ENCODE peak calls at places on chromosome 19, in five cellular contexts. F, T, B, S and L are unnamed samples. For H3K27me3 and H3K4me1, the result is how much of the 10 kb centered on the place peaks cover.

GRCh38 chr19:40154121-40154680 is 37.0 kb upstream of the MAP3K10 start:
- DNase-seq in F (no peak), T (peak), B (no peak), S (no peak), L (no peak)

GRCh38 chr19:46492841-46493235 is 2.8 kb downstream of the PNMA8B start:
- DNase-seq in F (no peak), T (no peak), B (no peak), S (no peak), L (peak)

GRCh38 chr19:53461866-53462265 is 5.7 kb upstream of the ZNF813 start:
- DNase-seq in F (no peak), T (no peak), B (peak), S (no peak), L (no peak)

GRCh38 chr19:14375055-14375581 is 6.1 kb upstream of the ADGRE5 start:
- DNase-seq in F (peak), T (no peak), B (no peak), S (no peak), L (peak)

GRCh38 chr19:31749231-31749630 is 400.0 kb upstream of the TSHZ3 start:
- DNase-seq in F (no peak), T (no peak), B (no peak), S (no peak), L (no peak)

GRCh38 chr19:15022752-15023151 is 26.5 kb upstream of the CASP14 start:
- DNase-seq in F (no peak), T (no peak), B (no peak), S (no peak), L (no peak)

GRCh38 chr19:58555369-58555885 is 522 bp upstream of the CHMP2A start:
- DNase-seq in F (no peak), T (no peak), B (no peak), S (no peak), L (no peak)

GRCh38 chr19:55082023-55082851 is 6.6 kb downstream of the EPS8L1 start:
- DNase-seq in F (peak), T (no peak), B (peak), S (peak), L (peak)

GRCh38 chr19:15922021-15922420 is 12.3 kb downstream of the CYP4F11 start:
- DNase-seq in F (no peak), T (no peak), B (no peak), S (no peak), L (no peak)

GRCh38 chr19:4596033-4596904 is 36.8 kb upstream of the SEMA6B start:
- DNase-seq in F (no peak), T (no peak), B (no peak), S (no peak), L (no peak)

GRCh38 chr19:37936886-37937285 is 29.9 kb downstream of the SIPA1L3 start:
- DNase-seq in F (no peak), T (no peak), B (no peak), S (no peak), L (no peak)

GRCh38 chr19:41933131-41933458 is 4.8 kb upstream of the ERFL start:
- DNase-seq in F (no peak), T (no peak), B (no peak), S (no peak), L (no peak)

GRCh38 chr19:12163841-12164240 is 945 bp downstream of the ZNF136 start:
- DNase-seq in F (no peak), T (no peak), B (peak), S (peak), L (no peak)

GRCh38 chr19:12331211-12331941 is 2.1 kb downstream of the ZNF563 start:
- DNase-seq in F (no peak), T (no peak), B (no peak), S (no peak), L (peak)

GRCh38 chr19:12255372-12255771 is 39.3 kb downstream of the ZNF44 start:
- DNase-seq in F (no peak), T (no peak), B (no peak), S (no peak), L (no peak)

GRCh38 chr19:37346091-37346490 is 24.8 kb upstream of the ZNF527 start:
- DNase-seq in F (no peak), T (no peak), B (no peak), S (no peak), L (no peak)

GRCh38 chr19:58558066-58558622 is at the start of gene UBE2M:
- DNase-seq in F (peak), T (no peak), B (no peak), S (peak), L (peak)

GRCh38 chr19:3055741-3056453 is 6.4 kb downstream of the TLE5 start:
- DNase-seq in F (peak), T (no peak), B (no peak), S (no peak), L (no peak)

GRCh38 chr19:43638991-43639494 is 607 bp downstream of the CADM4 start:
- DNase-seq in F (no peak), T (no peak), B (no peak), S (no peak), L (no peak)
- H3K27ac ChIP-seq in F (no peak), T (no peak), B (no peak), S (no peak), L (no peak)

GRCh38 chr19:6590458-6591319 is at the start of gene CD70:
- DNase-seq in F (no peak), T (no peak), B (no peak), S (no peak), L (peak)

GRCh38 chr19:6587093-6587820 is 3.7 kb downstream of the CD70 start:
- DNase-seq in F (no peak), T (no peak), B (no peak), S (no peak), L (no peak)

GRCh38 chr19:6587998-6588507 is 2.9 kb downstream of the CD70 start:
- DNase-seq in F (no peak), T (no peak), B (no peak), S (no peak), L (no peak)

GRCh38 chr19:6588508-6589345 is 2.2 kb downstream of the CD70 start:
- DNase-seq in F (no peak), T (no peak), B (no peak), S (no peak), L (no peak)

DNA sequence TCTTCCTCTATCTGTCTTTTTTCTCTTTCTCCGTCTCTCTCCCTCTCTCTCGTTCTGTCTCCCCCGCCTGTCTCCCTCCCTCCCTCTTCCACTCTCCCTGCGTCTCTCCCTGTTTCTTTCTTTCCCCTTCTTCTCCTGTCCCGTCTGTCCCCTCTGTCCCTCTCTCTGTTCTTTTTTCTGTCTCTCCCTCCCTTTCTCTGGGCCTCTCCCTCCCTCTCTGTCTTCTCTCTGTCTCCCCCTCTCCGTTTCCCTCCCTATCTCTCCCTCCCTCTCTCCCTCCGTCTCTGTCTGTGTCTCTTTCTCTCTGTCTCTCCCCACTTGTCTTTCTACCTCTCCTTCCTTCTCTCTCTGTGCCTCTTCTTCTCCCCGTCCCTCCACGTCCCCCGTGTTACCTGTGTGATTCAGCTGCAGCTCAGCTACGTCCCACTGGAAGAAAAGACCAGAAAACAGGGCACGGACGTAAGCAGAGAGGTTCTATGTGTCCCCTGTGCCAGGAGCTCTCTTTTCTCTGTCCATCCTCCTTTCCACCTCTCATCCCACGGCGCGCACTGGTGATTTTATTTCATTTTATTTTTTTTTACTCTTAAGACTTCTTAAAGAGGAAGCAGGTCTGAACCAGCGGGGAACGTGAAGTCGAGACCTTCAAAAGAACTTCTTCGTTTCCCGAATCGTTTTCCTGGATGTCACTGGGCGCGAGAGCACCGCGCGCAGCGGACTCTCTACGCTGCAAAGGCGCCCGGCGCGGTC is 1.1 kb downstream of the CD70 start:
- DNase-seq in F (no peak), T (no peak), B (no peak), S (no peak), L (no peak)
- H3K27me3 ChIP-seq in F (under half), T (half or more), B (under half), S (half or more), L (under half)

DNA sequence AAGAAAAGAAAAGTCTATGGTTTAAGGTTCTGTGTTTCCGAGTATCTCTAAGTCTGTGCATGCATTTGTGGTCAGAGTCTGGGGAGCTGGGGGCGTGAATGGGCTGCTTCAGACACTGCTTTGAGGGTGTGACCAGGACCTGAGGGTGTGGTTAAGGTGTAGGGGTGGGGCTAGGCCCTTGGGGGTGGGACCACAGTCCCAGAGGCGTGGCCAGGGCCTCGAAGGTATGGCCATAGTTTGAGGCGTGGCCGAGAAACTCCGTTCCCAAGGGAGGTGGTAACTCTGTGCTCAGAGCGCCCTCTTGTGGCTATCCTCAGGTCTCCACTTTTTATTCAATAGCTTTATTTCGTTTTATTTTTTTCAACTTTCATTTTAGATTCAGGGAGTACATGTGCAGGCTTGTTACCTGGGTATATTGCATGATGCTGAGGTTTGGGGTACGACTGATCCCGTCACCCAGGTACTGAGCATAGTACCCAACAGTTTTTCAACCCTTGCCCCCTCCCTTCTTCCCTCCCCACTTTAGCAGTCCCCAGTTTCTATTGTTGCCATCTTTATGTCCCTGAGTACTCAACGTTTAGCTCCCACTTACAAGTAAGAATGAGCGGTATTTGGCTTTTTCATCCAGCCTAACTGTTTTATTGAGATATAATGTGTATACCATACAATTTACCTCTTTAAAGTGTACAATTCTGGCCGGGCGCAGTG is 7.0 kb upstream of the CBLC start:
- DNase-seq in F (peak), T (peak), B (peak), S (peak), L (peak)
- H3K4me1 ChIP-seq in F (under half), T (under half), B (under half), S (under half), L (under half)

DNA sequence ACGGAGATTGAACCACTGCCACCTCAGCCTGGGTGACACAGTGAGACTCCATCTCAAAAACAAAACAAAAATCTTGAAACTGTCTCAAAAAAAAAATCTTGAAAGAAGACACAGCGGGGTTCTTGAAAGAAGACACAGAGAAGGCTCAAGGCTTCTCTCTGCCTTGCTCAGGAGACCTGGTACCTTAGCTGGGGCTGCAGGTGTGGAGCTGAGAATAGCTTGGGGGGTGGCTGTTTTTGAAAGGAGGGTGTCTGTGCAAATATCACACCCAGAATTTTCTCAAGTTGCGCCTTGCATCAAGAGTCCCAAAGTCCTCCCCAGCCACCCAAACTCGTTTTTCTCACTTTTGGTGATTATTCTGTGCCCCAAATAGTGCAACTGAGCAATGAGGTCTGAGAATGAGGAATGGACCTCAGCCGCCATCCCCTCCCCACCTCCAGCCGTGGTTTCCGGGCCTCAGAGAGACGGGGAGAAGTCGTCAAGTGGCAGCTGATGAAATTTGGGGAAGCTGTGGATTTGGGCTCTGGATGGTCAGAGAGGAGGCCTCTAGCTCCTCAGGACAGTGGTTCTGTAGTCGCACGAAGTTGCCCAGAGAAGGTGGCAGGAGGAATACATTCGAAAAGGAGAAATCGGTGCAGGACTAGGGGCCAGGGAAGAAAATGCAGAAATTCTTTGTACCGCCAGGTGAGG is 8.8 kb downstream of the S1PR2 start:
- DNase-seq in F (no peak), T (no peak), B (no peak), S (no peak), L (no peak)
- H3K27ac ChIP-seq in F (no peak), T (no peak), B (no peak), S (no peak), L (no peak)

GRCh38 chr19:30227661-30228112 is 144.5 kb upstream of the ZNF536 start:
- DNase-seq in F (peak), T (no peak), B (peak), S (peak), L (no peak)

GRCh38 chr19:30227071-30227621 is 145.0 kb upstream of the ZNF536 start:
- DNase-seq in F (no peak), T (no peak), B (no peak), S (no peak), L (no peak)

GRCh38 chr19:30228113-30228725 is 144.0 kb upstream of the ZNF536 start:
- DNase-seq in F (no peak), T (no peak), B (no peak), S (peak), L (no peak)

GRCh38 chr19:30229524-30230174 is 142.5 kb upstream of the ZNF536 start:
- DNase-seq in F (no peak), T (no peak), B (peak), S (no peak), L (no peak)

GRCh38 chr19:30228726-30229523 is 143.3 kb upstream of the ZNF536 start:
- DNase-seq in F (no peak), T (no peak), B (peak), S (no peak), L (no peak)
- H3K27me3 ChIP-seq in F (under half), T (half or more), B (half or more), S (half or more), L (under half)

GRCh38 chr19:18948976-18949356 is 7.9 kb upstream of the HOMER3 start:
- DNase-seq in F (no peak), T (no peak), B (no peak), S (no peak), L (no peak)

GRCh38 chr19:18948075-18948975 is 7.3 kb upstream of the HOMER3 start:
- DNase-seq in F (no peak), T (no peak), B (no peak), S (no peak), L (no peak)

GRCh38 chr19:18946918-18947317 is 5.9 kb upstream of the HOMER3 start:
- DNase-seq in F (no peak), T (no peak), B (no peak), S (no peak), L (no peak)

GRCh38 chr19:18945297-18945696 is 4.3 kb upstream of the HOMER3 start:
- DNase-seq in F (no peak), T (no peak), B (no peak), S (no peak), L (no peak)

GRCh38 chr19:18946335-18946734 is 5.3 kb upstream of the HOMER3 start:
- DNase-seq in F (no peak), T (no peak), B (no peak), S (no peak), L (no peak)
- H3K4me1 ChIP-seq in F (under half), T (under half), B (under half), S (under half), L (under half)

GRCh38 chr19:8392017-8392591 is 1.9 kb downstream of the RAB11B start:
- DNase-seq in F (peak), T (no peak), B (no peak), S (peak), L (no peak)
- H3K27ac ChIP-seq in F (no peak), T (peak), B (no peak), S (peak), L (no peak)